ENCODE peak calls at places on chromosomes 6 and 20, in four cellular contexts. T, K, O and M are unnamed samples.

GRCh38 chr20:57047281-57048026 is 219.0 kb downstream of the BMP7 start:
- DNase-seq in T (peak), K (no peak), O (no peak), M (no peak)

GRCh38 chr6:162817196-162817595 is 89.4 kb downstream of the PACRG start:
- DNase-seq in T (no peak), K (no peak), O (no peak), M (no peak)

GRCh38 chr6:150741633-150742200 is 123.8 kb upstream of the MTHFD1L start:
- DNase-seq in T (peak), K (no peak), O (no peak), M (no peak)

GRCh38 chr6:168837231-168837903 is 396.4 kb downstream of the SMOC2 start:
- DNase-seq in T (no peak), K (no peak), O (no peak), M (no peak)

GRCh38 chr6:131846023-131846663 is 38.3 kb downstream of the ENPP1 start:
- DNase-seq in T (no peak), K (no peak), O (no peak), M (no peak)

GRCh38 chr20:16637814-16638213 is 64.6 kb upstream of the KIF16B start:
- DNase-seq in T (no peak), K (no peak), O (no peak), M (no peak)

GRCh38 chr6:33854572-33855030 is 50.8 kb upstream of the MLN start:
- DNase-seq in T (no peak), K (no peak), O (no peak), M (no peak)

GRCh38 chr6:101401792-101402617 is 8.5 kb downstream of the GRIK2 start:
- DNase-seq in T (no peak), K (no peak), O (no peak), M (no peak)

GRCh38 chr20:24906806-24907205 is 42.3 kb upstream of the CST7 start:
- DNase-seq in T (no peak), K (no peak), O (no peak), M (no peak)

GRCh38 chr20:23399568-23400241 is 21.6 kb downstream of the NAPB start:
- DNase-seq in T (no peak), K (no peak), O (no peak), M (no peak)

GRCh38 chr6:127738423-127738822 is 161.4 kb downstream of the C6orf58 start:
- DNase-seq in T (no peak), K (no peak), O (no peak), M (no peak)

GRCh38 chr20:59428441-59429205 is 128.2 kb downstream of the EDN3 start:
- DNase-seq in T (no peak), K (no peak), O (no peak), M (no peak)

GRCh38 chr6:41716516-41717446 is 18.6 kb downstream of the TFEB start:
- DNase-seq in T (no peak), K (no peak), O (no peak), M (no peak)

GRCh38 chr6:138107078-138107751 is at the start of gene PERP:
- DNase-seq in T (peak), K (peak), O (no peak), M (peak)

GRCh38 chr20:62824476-62825287 is 7.8 kb downstream of the COL9A3 start:
- DNase-seq in T (peak), K (peak), O (no peak), M (peak)

GRCh38 chr6:128822271-128822670 is 60.7 kb upstream of the LAMA2 start:
- DNase-seq in T (no peak), K (no peak), O (no peak), M (no peak)

GRCh38 chr6:126530777-126531176 is 190.9 kb downstream of the CENPW start:
- DNase-seq in T (no peak), K (no peak), O (no peak), M (no peak)
- TF ChIP-seq SPI1 in T (no peak), K (no peak), O (no peak), M (no peak)

GRCh38 chr20:32109392-32110172 is at the start of gene TM9SF4:
- DNase-seq in T (peak), K (peak), O (peak), M (peak)
- TF ChIP-seq SPI1 in T (no peak), K (no peak), O (peak), M (no peak)

GRCh38 chr6:86937219-86938079 is at the start of gene HTR1E:
- DNase-seq in T (peak), K (peak), O (no peak), M (peak)
- TF ChIP-seq SPI1 in T (no peak), K (no peak), O (no peak), M (no peak)

GRCh38 chr6:111027219-111027618 is 45.4 kb downstream of the RPF2 start:
- DNase-seq in T (peak), K (no peak), O (no peak), M (no peak)
- TF ChIP-seq SPI1 in T (no peak), K (no peak), O (no peak), M (no peak)

DNA sequence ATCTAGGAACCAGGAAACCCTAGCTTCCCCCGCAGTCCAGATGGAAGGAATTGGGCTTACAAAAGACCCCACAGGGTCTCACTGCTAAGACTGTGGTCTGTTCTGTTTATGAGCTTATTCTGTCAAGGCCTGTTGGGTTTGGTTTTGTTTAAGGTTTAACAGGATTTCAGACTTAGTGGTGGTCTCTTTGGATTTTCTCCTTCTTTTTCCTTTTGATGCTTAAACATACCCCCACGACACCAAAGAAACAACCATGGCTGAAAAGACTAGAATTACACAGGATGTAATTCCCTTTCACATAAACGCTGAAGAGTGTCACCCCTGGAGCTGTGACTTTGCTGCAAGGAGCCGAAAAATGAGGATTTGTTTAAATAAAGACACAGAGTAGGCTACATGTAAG is 408.6 kb downstream of the PREX1 start:
- DNase-seq in T (no peak), K (no peak), O (no peak), M (no peak)
- TF ChIP-seq SPI1 in T (no peak), K (no peak), O (no peak), M (no peak)

DNA sequence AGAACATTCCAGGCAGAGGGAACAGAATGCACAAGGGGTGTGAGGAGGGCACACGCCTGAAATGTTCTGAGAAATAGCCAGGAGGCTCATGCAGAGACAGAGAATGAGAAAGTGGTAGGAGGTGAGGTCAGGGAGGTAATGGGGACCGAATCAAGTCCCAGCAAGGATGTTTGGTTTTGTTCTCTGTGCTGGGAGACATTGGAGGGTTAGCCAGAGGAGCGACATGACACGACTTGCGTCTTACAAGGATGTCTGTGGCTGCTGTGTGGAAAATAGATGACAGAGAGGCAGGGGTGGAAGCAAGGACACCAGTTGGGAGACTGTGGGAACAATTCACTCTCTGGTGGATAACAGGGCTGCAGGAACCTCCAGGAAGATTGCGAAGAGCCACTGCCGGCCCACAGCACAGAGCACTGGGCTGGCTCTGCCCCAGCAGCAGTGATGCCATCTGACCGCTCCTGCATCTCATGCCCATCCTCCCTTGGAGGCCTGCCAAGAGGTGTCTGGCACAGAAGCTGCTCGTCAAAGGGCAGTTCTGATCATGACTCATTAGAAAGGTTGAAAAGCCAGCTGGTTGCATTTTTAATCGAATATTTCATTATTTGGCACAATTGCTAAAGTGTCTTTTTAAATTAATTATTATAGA is 57.7 kb upstream of the CD83 start:
- DNase-seq in T (no peak), K (no peak), O (no peak), M (no peak)
- TF ChIP-seq SPI1 in T (no peak), K (no peak), O (no peak), M (no peak)

DNA sequence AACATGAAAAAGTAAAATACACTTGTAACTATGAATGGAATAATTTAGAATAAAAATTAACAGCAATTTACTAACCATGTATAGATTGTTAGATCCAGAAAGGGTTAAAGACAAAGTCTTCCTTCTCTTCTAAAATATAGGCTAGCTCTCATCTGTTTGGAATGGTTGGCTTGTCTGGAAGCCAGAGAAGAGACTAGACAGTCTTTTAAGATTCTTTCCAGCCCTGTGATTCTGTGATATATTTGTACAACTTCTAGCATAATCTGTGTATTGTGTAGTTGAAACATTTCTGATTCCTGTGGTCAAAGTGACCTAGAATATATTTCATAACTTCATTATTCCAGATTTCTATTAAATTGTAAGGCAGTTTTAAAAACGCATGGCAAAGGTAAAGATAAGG is 196.6 kb downstream of the UST start:
- DNase-seq in T (no peak), K (no peak), O (no peak), M (no peak)
- TF ChIP-seq SPI1 in T (no peak), K (no peak), O (no peak), M (no peak)

DNA sequence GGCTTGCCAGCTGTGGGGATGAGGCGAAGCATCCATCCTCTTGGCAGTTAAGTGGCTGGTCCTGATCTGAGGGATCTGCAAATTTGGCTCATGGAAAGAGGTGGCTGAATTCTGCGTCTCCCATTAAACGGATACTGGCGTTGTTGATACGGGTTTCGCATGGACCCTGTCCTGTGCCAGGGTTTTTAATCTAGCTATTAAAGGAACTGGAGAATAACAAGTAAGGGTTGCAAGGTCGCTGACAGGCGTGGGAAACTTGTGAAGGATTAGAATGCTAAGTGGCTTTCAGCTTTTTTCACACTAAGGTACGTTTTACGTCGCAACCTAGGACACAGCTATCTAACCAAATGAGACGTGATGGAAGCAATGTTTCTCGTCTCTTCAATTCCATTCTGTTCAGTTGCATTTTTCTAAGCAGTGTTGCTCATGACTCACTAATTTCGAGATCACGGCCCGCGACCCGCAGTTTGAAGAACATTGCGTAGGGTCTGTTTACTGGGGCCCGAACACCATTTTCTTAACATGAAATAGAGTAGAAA is 852 bp downstream of the GMNN start:
- DNase-seq in T (peak), K (no peak), O (no peak), M (no peak)
- TF ChIP-seq SPI1 in T (no peak), K (no peak), O (no peak), M (no peak)